ENCODE peak calls at places on chromosomes 2 and 18, in ten cellular contexts. Z is CD4-positive, alpha-beta T cell; G is A549; U is neuronal stem cell; D is colonic mucosa; L is small intestine; F is mesendoderm; X is brain microvascular endothelial cell; N is lower lobe of right lung; C is GM12878. I is an unnamed sample.

GRCh38 chr2:68734176-68734575 is 435 bp upstream of the ARHGAP25 start:
- DNase-seq in L (no peak), U (no peak), Z (no peak), N (no peak), X (no peak), G (no peak), F (no peak), C (no peak), D (no peak), I (no peak)

GRCh38 chr2:85444629-85445028 is 26.1 kb downstream of the SH2D6 start:
- DNase-seq in C (no peak), L (no peak), U (no peak), Z (no peak), G (no peak), D (no peak), X (no peak), F (no peak), N (no peak), I (no peak)

GRCh38 chr18:2316686-2317308 is 254.5 kb downstream of the METTL4 start:
- DNase-seq in D (no peak), C (no peak), X (no peak), L (peak), Z (no peak), U (no peak), G (no peak), F (no peak), N (no peak), I (no peak)

GRCh38 chr2:176085120-176085788 is 1.5 kb upstream of the EVX2 start:
- DNase-seq in Z (no peak), C (no peak), X (no peak), L (no peak), U (no peak), G (no peak), D (peak), F (no peak), N (no peak), I (no peak)

GRCh38 chr2:96764253-96764637 is 3.5 kb downstream of the CNNM4 start:
- DNase-seq in U (no peak), N (peak), G (no peak), L (no peak), C (no peak), X (no peak), D (no peak), Z (no peak), F (peak), I (no peak)

GRCh38 chr2:98280376-98281102 is 65.7 kb upstream of the CNGA3 start:
- DNase-seq in C (no peak), Z (no peak), X (no peak), D (peak), L (peak), G (no peak), U (no peak), F (peak), N (no peak), I (no peak)

GRCh38 chr2:187478719-187479118 is 30.7 kb upstream of the CALCRL start:
- DNase-seq in G (no peak), Z (no peak), D (no peak), C (no peak), L (no peak), N (no peak), U (no peak), X (no peak), F (no peak), I (no peak)

GRCh38 chr2:11562011-11562410 is 28.2 kb downstream of the GREB1 start:
- DNase-seq in F (no peak), C (no peak), N (no peak), D (no peak), Z (no peak), L (no peak), U (no peak), G (no peak), X (no peak), I (no peak)

GRCh38 chr2:176148758-176149483 is 2.4 kb upstream of the HOXD4 start:
- DNase-seq in X (no peak), Z (no peak), U (no peak), D (no peak), G (no peak), F (no peak), L (no peak), N (no peak), C (no peak), I (no peak)

GRCh38 chr18:11956371-11957308 is 24.7 kb upstream of the IMPA2 start:
- DNase-seq in D (no peak), U (no peak), N (no peak), Z (no peak), L (no peak), F (no peak), G (no peak), C (no peak), X (no peak), I (no peak)

GRCh38 chr2:197779261-197779660 is 5.9 kb downstream of the BOLL start:
- DNase-seq in Z (no peak), F (no peak), G (no peak), L (no peak), U (no peak), X (no peak), D (no peak), N (no peak), C (no peak), I (no peak)
- H3K27ac ChIP-seq in Z (no peak), F (no peak), G (no peak), L (no peak), U (no peak), X (no peak), D (no peak), N (no peak), C (no peak), I (no peak)

GRCh38 chr2:105454801-105455485 is 56.1 kb upstream of the FHL2 start:
- DNase-seq in F (peak), L (peak), G (peak), U (no peak), N (peak), X (peak), Z (no peak), D (peak), C (peak), I (no peak)

GRCh38 chr2:105451571-105452140 is 52.8 kb upstream of the FHL2 start:
- DNase-seq in F (no peak), X (no peak), G (no peak), L (no peak), U (no peak), N (no peak), D (no peak), Z (no peak), C (no peak), I (no peak)

GRCh38 chr2:105458076-105458475 is 59.2 kb upstream of the FHL2 start:
- DNase-seq in D (no peak), U (no peak), F (no peak), G (no peak), C (no peak), X (no peak), L (no peak), N (no peak), Z (no peak), I (no peak)

GRCh38 chr2:105460048-105460732 is 61.3 kb upstream of the FHL2 start:
- DNase-seq in X (no peak), L (no peak), N (no peak), G (no peak), Z (no peak), F (no peak), D (no peak), C (no peak), U (no peak), I (no peak)

DNA sequence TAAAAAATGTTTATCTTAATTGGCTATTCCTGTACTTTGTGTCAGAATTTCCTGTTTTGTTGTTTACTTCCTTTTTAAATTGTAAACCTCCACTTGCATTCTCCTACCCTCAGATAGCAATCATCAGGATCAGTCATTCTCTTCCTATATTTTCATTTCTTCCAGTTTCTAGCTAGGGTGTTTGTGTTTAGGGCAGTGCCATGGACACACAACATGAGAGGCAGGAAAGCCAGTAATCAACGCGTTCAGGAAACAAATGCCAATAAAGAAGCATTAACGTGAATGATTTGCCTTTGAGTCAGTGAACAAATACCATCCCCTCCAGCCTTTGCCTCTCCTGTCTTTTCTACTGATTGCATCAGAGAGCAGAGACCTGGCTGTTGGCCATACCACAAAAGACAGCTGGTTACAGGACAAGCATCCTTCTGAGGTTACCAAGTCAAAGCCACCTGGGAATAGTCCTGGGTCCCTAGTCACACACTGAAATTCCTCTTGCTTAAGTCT is 56.7 kb upstream of the FHL2 start:
- DNase-seq in Z (no peak), N (no peak), X (peak), U (no peak), C (no peak), G (peak), F (peak), D (peak), L (peak), I (no peak)
- H3K27ac ChIP-seq in Z (no peak), N (no peak), X (peak), U (no peak), C (no peak), G (peak), F (no peak), D (peak), L (peak), I (no peak)

GRCh38 chr2:190862067-190862466 is 18.6 kb upstream of the GLS start:
- DNase-seq in Z (no peak), U (no peak), G (no peak), C (no peak), D (no peak), N (no peak), X (no peak), F (no peak), L (no peak), I (no peak)
- H3K27ac ChIP-seq in Z (no peak), U (no peak), G (no peak), C (no peak), D (no peak), N (no peak), X (no peak), F (peak), L (no peak), I (no peak)

DNA sequence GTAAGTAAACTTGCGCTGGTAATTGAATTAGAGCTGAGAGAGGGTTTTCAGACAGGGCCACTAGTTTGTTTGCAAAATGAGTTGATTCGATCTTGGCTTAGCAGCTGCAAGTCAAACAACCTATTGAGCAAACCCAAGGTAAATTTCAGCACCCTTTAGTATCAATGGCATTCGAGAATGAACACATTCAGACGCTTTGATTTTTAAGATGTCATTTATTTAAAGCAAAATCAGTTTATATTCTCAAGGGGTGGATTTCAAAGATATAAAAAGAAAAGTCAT is 44.2 kb downstream of the TGIF1 start:
- DNase-seq in L (no peak), U (no peak), C (no peak), Z (no peak), F (no peak), D (no peak), N (no peak), X (no peak), G (no peak), I (no peak)
- H3K27ac ChIP-seq in L (no peak), U (no peak), C (no peak), Z (no peak), F (no peak), D (no peak), N (no peak), X (no peak), G (no peak), I (peak)

GRCh38 chr2:215826838-215827441 is 186.4 kb downstream of the MREG start:
- DNase-seq in Z (no peak), G (peak), L (no peak), C (no peak), U (no peak), N (no peak), F (no peak), D (no peak), X (no peak), I (no peak)

GRCh38 chr2:215829261-215829660 is 184.1 kb downstream of the MREG start:
- DNase-seq in F (peak), X (no peak), G (no peak), Z (no peak), L (no peak), D (no peak), U (no peak), C (no peak), N (no peak), I (no peak)

GRCh38 chr2:215826376-215826775 is 187.0 kb downstream of the MREG start:
- DNase-seq in D (no peak), X (no peak), C (no peak), G (no peak), L (no peak), F (no peak), N (no peak), U (no peak), Z (no peak), I (no peak)

GRCh38 chr2:215830313-215830712 is 183.0 kb downstream of the MREG start:
- DNase-seq in L (peak), U (no peak), Z (no peak), F (no peak), D (peak), G (no peak), N (peak), X (no peak), C (no peak), I (no peak)

GRCh38 chr2:215828528-215829184 is 184.7 kb downstream of the MREG start:
- DNase-seq in X (peak), G (peak), N (peak), U (peak), D (peak), C (no peak), L (peak), F (peak), Z (no peak), I (peak)
- H3K27ac ChIP-seq in X (no peak), G (peak), N (no peak), U (no peak), D (no peak), C (no peak), L (no peak), F (no peak), Z (no peak), I (no peak)